ENCODE peak calls at places on chromosome 11, in eight cellular contexts. Q is stimulated activated CD4-positive, alpha-beta T cell treated with anti-CD3 and anti-CD28 coated beads, Interleukin-2, amount 100 ng/mL, for 48 hours; T is pancreas; O is astrocyte of the spinal cord; L is kidney; E is mesenteric fat pad; P is lung; I is choroid plexus epithelial cell. N is an unnamed sample.

GRCh38 chr11:1338201-1339065 is 29.0 kb upstream of the TOLLIP start:
- DNase-seq in P (peak; percentile 28), O (no peak), Q (no peak), L (no peak), E (peak; percentile 85), T (peak; percentile 19), I (no peak), N (no peak)

GRCh38 chr11:6468712-6469495 is 4.8 kb downstream of the TRIM3 start:
- DNase-seq in P (peak; percentile 86), E (peak; percentile 94), O (peak; percentile 86), Q (no peak), T (peak; percentile 82), I (peak; percentile 98), L (peak; percentile 96), N (peak; percentile 94)

GRCh38 chr11:12802418-12803085 is 128.3 kb downstream of the TEAD1 start:
- DNase-seq in T (peak; percentile 89), O (peak; percentile 86), Q (no peak), L (peak; percentile 93), P (peak; percentile 88), E (no peak), I (peak; percentile 84), N (peak; percentile 98)

GRCh38 chr11:134574425-134574824 is 162.4 kb upstream of the B3GAT1 start:
- DNase-seq in Q (no peak), O (no peak), L (no peak), I (no peak), T (no peak), P (peak; percentile 18), E (peak; percentile 77), N (no peak)

GRCh38 chr11:103736986-103737622 is 299.3 kb upstream of the DDI1 start:
- DNase-seq in O (no peak), L (no peak), Q (no peak), I (no peak), P (no peak), T (no peak), E (no peak), N (no peak)

GRCh38 chr11:15819679-15820286 is 536.6 kb downstream of the SOX6 start:
- DNase-seq in Q (peak; percentile 45), L (peak; percentile 81), O (peak; percentile 39), I (peak; percentile 62), P (peak; percentile 72), E (peak; percentile 90), T (peak; percentile 82), N (peak; percentile 74)

GRCh38 chr11:64062185-64063039 is 26.7 kb downstream of the FLRT1 start:
- DNase-seq in E (no peak), T (no peak), L (no peak), I (no peak), O (no peak), P (no peak), Q (no peak), N (no peak)

GRCh38 chr11:13868710-13869403 is 93.7 kb upstream of the SPON1 start:
- DNase-seq in E (no peak), I (no peak), P (no peak), O (no peak), Q (no peak), T (no peak), L (no peak), N (no peak)

GRCh38 chr11:128472128-128473110 is 114.9 kb downstream of the ETS1 start:
- DNase-seq in T (no peak), P (no peak), O (peak; percentile 69), Q (no peak), L (no peak), I (peak; percentile 74), E (no peak), N (peak; percentile 45)

GRCh38 chr11:64131657-64132387 is 34.1 kb downstream of the MACROD1 start:
- DNase-seq in E (no peak), I (no peak), L (no peak), P (peak; percentile 47), Q (no peak), T (no peak), O (no peak), N (no peak)

GRCh38 chr11:119179983-119180382 is 5.3 kb upstream of the NHERF4 start:
- DNase-seq in O (no peak), Q (no peak), L (no peak), E (no peak), P (no peak), T (no peak), I (no peak), N (peak; percentile 44)

GRCh38 chr11:17063171-17064002 is 14.1 kb downstream of the RPS13 start:
- DNase-seq in L (no peak), P (peak; percentile 61), E (no peak), Q (peak; percentile 58), O (peak; percentile 56), T (peak; percentile 81), I (peak; percentile 71), N (peak; percentile 74)